ENCODE peak calls at places on chromosomes 3 and 15, in eight cellular contexts. F is naive B cell; X is endothelial cell; S is DMS 273 treated with DMSO at 0.1 percent for 48 hours; W is activated CD8-positive, alpha-beta memory T cell treated with anti-CD3 and anti-CD28 coated beads for 48 hours; N is ELR; Q is neural crest cell; M is mammary epithelial cell. C is an unnamed sample.

GRCh38 chr3:106399208-106399607 is 530.4 kb upstream of the CBLB start:
- DNase-seq in F (no peak), X (no peak), S (no peak), W (no peak), N (no peak), Q (no peak), M (no peak), C (no peak)

GRCh38 chr15:88012711-88013110 is 243.8 kb downstream of the NTRK3 start:
- DNase-seq in F (no peak), X (no peak), S (no peak), W (no peak), N (no peak), Q (no peak), M (no peak), C (no peak)

GRCh38 chr3:3110749-3111361 is 681 bp upstream of the IL5RA start:
- DNase-seq in F (no peak), X (no peak), S (no peak), W (no peak), N (no peak), Q (no peak), M (no peak), C (no peak)

GRCh38 chr15:65610871-65611718 is at the start of gene INTS14:
- DNase-seq in F (peak), X (peak), S (peak), W (peak), N (peak), Q (peak), M (peak), C (peak)

GRCh38 chr15:60704717-60705116 is 225.8 kb upstream of the ICE2 start:
- DNase-seq in F (no peak), X (no peak), S (no peak), W (no peak), N (no peak), Q (no peak), M (no peak), C (no peak)

GRCh38 chr3:100706365-100706764 is 2.9 kb upstream of the TFG start:
- DNase-seq in F (no peak), X (no peak), S (no peak), W (no peak), N (no peak), Q (no peak), M (peak), C (no peak)

GRCh38 chr3:186613637-186614265 is 891 bp downstream of the AHSG start:
- DNase-seq in F (no peak), X (no peak), S (no peak), W (no peak), N (no peak), Q (no peak), M (no peak), C (no peak)

GRCh38 chr3:152175576-152175883 is 93.2 kb upstream of the MBNL1 start:
- DNase-seq in F (no peak), X (no peak), S (no peak), W (no peak), N (peak), Q (no peak), M (peak), C (no peak)

GRCh38 chr3:168467085-168467714 is 371.5 kb upstream of the GOLIM4 start:
- DNase-seq in F (no peak), X (peak), S (peak), W (no peak), N (peak), Q (no peak), M (peak), C (no peak)

GRCh38 chr15:34753236-34753894 is 1.4 kb downstream of the GJD2 start:
- DNase-seq in F (no peak), X (peak), S (no peak), W (no peak), N (peak), Q (peak), M (peak), C (no peak)

GRCh38 chr3:150365132-150365604 is 42.9 kb upstream of the TSC22D2 start:
- DNase-seq in F (no peak), X (no peak), S (no peak), W (no peak), N (peak), Q (no peak), M (peak), C (no peak)